ENCODE peak calls at places on chromosomes 5 and 9, in seven cellular contexts. S, Y, X, R, M, B and E are unnamed samples.

GRCh38 chr5:151496041-151496484 is 48.7 kb downstream of the SLC36A1 start:
- DNase-seq in Y (peak), R (no peak), M (peak), S (peak), X (peak), B (no peak), E (peak)

GRCh38 chr9:88816141-88816540 is 175.1 kb upstream of the S1PR3 start:
- DNase-seq in X (no peak), Y (no peak), S (peak), B (no peak), R (no peak), M (peak), E (no peak)

GRCh38 chr5:6680922-6681321 is 32.3 kb upstream of the TENT4A start:
- DNase-seq in Y (no peak), M (no peak), S (no peak), R (no peak), X (no peak), B (no peak), E (no peak)

GRCh38 chr5:21784487-21784886 is 1068.7 kb downstream of the CDH12 start:
- DNase-seq in M (no peak), R (no peak), X (no peak), Y (no peak), S (no peak), B (no peak), E (no peak)

GRCh38 chr9:126986506-126986951 is 71.9 kb downstream of the RALGPS1 start:
- DNase-seq in S (no peak), M (no peak), B (no peak), Y (no peak), X (no peak), R (no peak), E (no peak)

GRCh38 chr5:58357121-58357520 is 102.8 kb downstream of the PLK2 start:
- DNase-seq in R (no peak), X (no peak), M (peak), Y (no peak), B (no peak), S (peak), E (no peak)

GRCh38 chr9:87109851-87110250 is 162.5 kb upstream of the GAS1 start:
- DNase-seq in M (no peak), Y (no peak), R (no peak), S (peak), X (no peak), B (no peak), E (no peak)

GRCh38 chr5:79562351-79563246 is 48.7 kb upstream of the HOMER1 start:
- DNase-seq in X (peak), R (no peak), M (peak), S (peak), B (no peak), Y (no peak), E (no peak)

GRCh38 chr9:128627127-128627715 is 29.4 kb downstream of the DYNC2I2 start:
- DNase-seq in M (no peak), B (no peak), Y (no peak), X (no peak), S (no peak), R (no peak), E (no peak)

GRCh38 chr9:88772602-88773001 is 218.7 kb upstream of the S1PR3 start:
- DNase-seq in S (no peak), B (no peak), Y (no peak), M (no peak), R (no peak), X (no peak), E (no peak)

GRCh38 chr5:158464383-158464782 is 605.4 kb upstream of the CLINT1 start:
- DNase-seq in R (no peak), B (no peak), M (no peak), X (no peak), S (no peak), Y (no peak), E (no peak)

GRCh38 chr5:163565931-163566608 is 60.7 kb downstream of the MAT2B start:
- DNase-seq in X (peak), S (peak), M (peak), Y (peak), R (no peak), B (peak), E (peak)

GRCh38 chr9:94772654-94773303 is 46.3 kb downstream of the AOPEP start:
- DNase-seq in R (no peak), Y (no peak), S (peak), X (no peak), M (peak), B (no peak), E (no peak)

GRCh38 chr9:120868339-120868675 is 8.7 kb downstream of the PHF19 start:
- DNase-seq in X (no peak), S (peak), B (no peak), Y (no peak), R (no peak), M (peak), E (no peak)

GRCh38 chr9:79731483-79731882 is 159.7 kb downstream of the TLE4 start:
- DNase-seq in B (no peak), X (peak), R (no peak), S (no peak), M (no peak), Y (no peak), E (no peak)

GRCh38 chr5:33441241-33441844 is 578 bp downstream of the TARS1 start:
- DNase-seq in S (peak), Y (no peak), B (peak), M (no peak), R (no peak), X (no peak), E (no peak)

GRCh38 chr5:176154821-176155220 is 83.4 kb upstream of the SIMC1 start:
- DNase-seq in R (no peak), S (no peak), Y (no peak), M (no peak), B (no peak), X (no peak), E (no peak)

GRCh38 chr5:41264019-41264418 is 50.7 kb upstream of the C6 start:
- DNase-seq in S (no peak), R (no peak), Y (no peak), M (no peak), B (no peak), X (no peak), E (no peak)

GRCh38 chr9:88991066-88992030 is at the start of gene S1PR3:
- DNase-seq in S (no peak), X (peak), R (peak), B (peak), Y (peak), M (peak), E (peak)

GRCh38 chr5:133892774-133893173 is 75.7 kb downstream of the C5orf15 start:
- DNase-seq in S (no peak), M (no peak), B (no peak), R (no peak), X (no peak), Y (no peak), E (no peak)

GRCh38 chr5:90308787-90309585 is 100.6 kb downstream of the CETN3 start:
- DNase-seq in S (no peak), B (no peak), Y (no peak), X (no peak), M (peak), R (no peak), E (no peak)

GRCh38 chr5:141873933-141874261 is 4.3 kb downstream of the PCDH1 start:
- DNase-seq in S (no peak), R (no peak), B (peak), X (no peak), Y (no peak), M (no peak), E (no peak)

GRCh38 chr9:2016411-2017208 is 1.5 kb downstream of the SMARCA2 start:
- DNase-seq in M (peak), R (peak), Y (peak), B (peak), X (peak), S (peak), E (peak)

GRCh38 chr5:9513825-9514224 is 32.0 kb downstream of the SEMA5A start:
- DNase-seq in X (peak), S (peak), Y (no peak), R (no peak), B (no peak), M (peak), E (no peak)

GRCh38 chr5:154276932-154277331 is 86.4 kb downstream of the GALNT10 start:
- DNase-seq in X (no peak), B (no peak), R (no peak), S (peak), Y (no peak), M (peak), E (no peak)

DNA sequence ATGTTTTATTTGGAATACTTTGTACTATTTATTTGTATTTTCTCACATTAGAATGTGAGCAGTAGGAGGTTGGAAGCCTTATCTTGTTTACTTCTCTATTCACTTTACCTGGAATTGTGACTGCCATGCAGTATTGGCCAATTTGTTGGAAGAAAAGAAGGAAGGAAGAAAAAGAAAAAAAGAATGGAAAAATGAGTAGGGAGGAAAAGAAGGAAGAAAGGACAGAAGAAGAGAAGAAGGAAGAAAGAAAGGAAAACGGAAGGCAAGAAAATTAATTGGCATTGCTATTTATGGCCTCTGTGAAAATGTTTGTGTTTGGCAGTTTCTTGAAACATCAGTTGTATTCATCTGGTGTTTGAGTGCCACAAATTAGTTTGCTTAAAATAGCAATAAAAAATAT is 575.2 kb upstream of the ZNF608 start:
- DNase-seq in M (no peak), B (no peak), Y (no peak), S (no peak), X (no peak), R (no peak), E (no peak)
- H3K23ac ChIP-seq in M (no peak), B (no peak), Y (no peak), S (no peak), X (no peak), R (no peak), E (no peak)

DNA sequence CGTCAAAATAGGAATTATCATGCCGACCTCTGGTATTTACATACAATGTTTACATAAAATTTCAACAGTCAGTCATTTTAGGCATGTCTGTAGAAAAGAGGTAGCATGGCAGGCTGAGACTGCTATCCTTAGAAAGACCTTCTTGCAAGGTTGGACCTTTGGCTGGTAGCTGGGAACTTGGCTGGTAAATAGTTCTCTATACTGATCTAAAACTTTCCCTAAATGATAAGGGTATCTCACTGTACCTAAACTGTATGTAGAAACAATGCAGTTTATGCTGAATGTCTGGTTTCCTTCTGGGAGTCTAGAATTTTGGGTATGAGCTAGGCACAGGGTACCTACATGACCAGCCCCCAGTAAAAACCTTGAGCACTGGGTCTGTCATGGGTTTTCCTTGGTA is 18.0 kb downstream of the FEM1C start:
- DNase-seq in B (no peak), Y (no peak), R (no peak), S (no peak), X (no peak), M (no peak), E (no peak)
- H3K23ac ChIP-seq in B (no peak), Y (no peak), R (no peak), S (no peak), X (no peak), M (no peak), E (no peak)

DNA sequence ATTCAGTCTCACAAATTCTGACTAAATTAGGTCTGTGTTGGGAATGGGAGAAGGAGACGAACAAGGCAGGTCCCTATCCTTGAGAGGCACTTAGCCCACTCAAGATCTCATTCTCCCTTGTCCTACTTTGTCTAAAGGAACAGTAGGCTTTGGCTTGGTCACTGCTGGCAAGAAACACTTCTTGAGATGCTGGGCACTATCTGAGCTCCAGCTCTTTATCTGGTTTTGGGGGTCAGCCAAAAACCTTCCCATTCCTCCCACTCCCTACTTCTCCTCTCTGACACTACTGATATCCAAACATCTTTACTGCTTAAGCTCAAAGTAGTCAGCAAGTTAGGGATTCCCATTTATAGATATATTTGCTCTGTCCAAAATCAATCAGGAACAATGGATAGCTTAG is 155.2 kb downstream of the MAPKAP1 start:
- DNase-seq in X (no peak), Y (no peak), M (no peak), R (no peak), B (no peak), S (no peak), E (no peak)
- H3K23ac ChIP-seq in X (no peak), Y (no peak), M (no peak), R (no peak), B (no peak), S (no peak), E (no peak)

GRCh38 chr9:132039284-132039683 is 40.4 kb downstream of the MED27 start:
- DNase-seq in S (no peak), X (no peak), B (no peak), R (no peak), Y (no peak), M (no peak), E (no peak)
- H3K23ac ChIP-seq in S (no peak), X (no peak), B (no peak), R (no peak), Y (no peak), M (no peak), E (no peak)

GRCh38 chr5:122300374-122300773 is 11.7 kb upstream of the SNCAIP start:
- DNase-seq in R (no peak), Y (no peak), S (no peak), X (peak), B (no peak), M (no peak), E (no peak)

GRCh38 chr5:122297587-122298298 is 14.3 kb upstream of the SNCAIP start:
- DNase-seq in Y (no peak), R (no peak), S (no peak), X (no peak), M (no peak), B (no peak), E (no peak)

GRCh38 chr5:122306461-122306860 is 5.6 kb upstream of the SNCAIP start:
- DNase-seq in Y (no peak), S (no peak), M (no peak), B (no peak), R (no peak), X (peak), E (no peak)

GRCh38 chr5:122295138-122295537 is 16.9 kb upstream of the SNCAIP start:
- DNase-seq in Y (peak), X (peak), B (peak), S (no peak), M (no peak), R (no peak), E (no peak)

GRCh38 chr5:122300968-122301367 is 11.1 kb upstream of the SNCAIP start:
- DNase-seq in B (no peak), X (no peak), M (no peak), R (no peak), Y (no peak), S (no peak), E (no peak)
- H3K23ac ChIP-seq in B (no peak), X (no peak), M (no peak), R (no peak), Y (no peak), S (no peak), E (no peak)

GRCh38 chr9:29769019-29769418 is 2195.7 kb upstream of the C9orf72 start:
- DNase-seq in X (no peak), Y (no peak), B (no peak), R (no peak), M (no peak), S (no peak), E (no peak)
- H3K23ac ChIP-seq in X (no peak), Y (no peak), B (no peak), R (no peak), M (no peak), S (no peak), E (no peak)

DNA sequence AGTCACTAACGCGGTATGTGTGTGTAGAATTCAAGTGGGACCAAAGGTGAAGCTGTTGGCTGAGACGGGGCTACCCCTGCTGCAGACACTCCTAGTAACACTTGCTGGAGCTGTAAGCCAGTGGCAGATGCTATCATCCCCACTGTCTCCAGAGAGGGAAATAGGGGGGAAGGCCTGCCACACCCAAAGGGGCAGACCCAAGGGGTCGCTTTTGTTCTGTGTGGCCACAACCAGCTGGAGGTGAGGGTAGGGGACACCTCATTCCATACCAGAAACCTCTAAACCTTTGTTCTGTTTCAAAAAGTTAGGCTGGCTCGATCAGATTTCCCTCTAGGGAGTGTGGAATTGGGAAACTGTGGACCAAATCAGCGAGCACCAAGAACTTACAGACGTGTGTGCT is 15.3 kb upstream of the SPATA24 start:
- DNase-seq in S (no peak), X (no peak), M (no peak), Y (no peak), R (no peak), B (no peak), E (no peak)
- H3K23ac ChIP-seq in S (no peak), X (no peak), M (no peak), Y (no peak), R (no peak), B (no peak), E (no peak)

GRCh38 chr9:130902204-130903185 is 5.9 kb upstream of the QRFP start:
- DNase-seq in B (no peak), R (no peak), Y (no peak), X (no peak), M (no peak), S (no peak), E (no peak)
- H3K23ac ChIP-seq in B (no peak), R (peak), Y (no peak), X (no peak), M (no peak), S (no peak), E (no peak)

DNA sequence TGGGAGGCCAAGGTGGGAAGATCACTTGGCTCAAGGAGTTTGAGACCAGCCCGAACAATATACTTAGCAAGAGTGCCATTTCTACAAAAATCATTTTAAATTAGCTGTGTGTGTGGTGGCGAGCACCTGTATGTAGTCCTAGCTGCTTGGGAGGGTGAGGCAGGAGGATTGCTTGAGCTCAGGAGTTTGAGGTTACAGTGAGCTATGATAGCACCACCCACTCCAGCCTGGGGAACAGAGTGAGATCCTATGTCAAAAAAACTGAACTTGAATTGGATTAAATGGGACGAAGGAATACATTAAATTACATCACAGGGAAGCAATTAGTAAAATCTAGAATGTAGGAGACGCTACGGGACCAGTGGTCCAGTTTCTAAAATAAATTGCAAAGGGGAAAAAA is 6.4 kb upstream of the ETF1 start:
- DNase-seq in Y (no peak), B (no peak), R (no peak), M (no peak), X (no peak), S (no peak), E (no peak)
- H3K23ac ChIP-seq in Y (no peak), B (no peak), R (no peak), M (no peak), X (no peak), S (no peak), E (no peak)

GRCh38 chr9:23751614-23752013 is 74.4 kb downstream of the ELAVL2 start:
- DNase-seq in R (no peak), B (no peak), Y (no peak), X (no peak), M (no peak), S (no peak), E (no peak)

GRCh38 chr9:23752859-23753258 is 73.2 kb downstream of the ELAVL2 start:
- DNase-seq in Y (no peak), B (no peak), R (no peak), M (no peak), S (no peak), X (no peak), E (no peak)

GRCh38 chr9:23747088-23747748 is 78.8 kb downstream of the ELAVL2 start:
- DNase-seq in B (no peak), Y (no peak), M (peak), X (no peak), S (no peak), R (no peak), E (no peak)

GRCh38 chr9:23754551-23754950 is 71.5 kb downstream of the ELAVL2 start:
- DNase-seq in X (no peak), Y (no peak), M (no peak), R (no peak), B (no peak), S (no peak), E (no peak)

DNA sequence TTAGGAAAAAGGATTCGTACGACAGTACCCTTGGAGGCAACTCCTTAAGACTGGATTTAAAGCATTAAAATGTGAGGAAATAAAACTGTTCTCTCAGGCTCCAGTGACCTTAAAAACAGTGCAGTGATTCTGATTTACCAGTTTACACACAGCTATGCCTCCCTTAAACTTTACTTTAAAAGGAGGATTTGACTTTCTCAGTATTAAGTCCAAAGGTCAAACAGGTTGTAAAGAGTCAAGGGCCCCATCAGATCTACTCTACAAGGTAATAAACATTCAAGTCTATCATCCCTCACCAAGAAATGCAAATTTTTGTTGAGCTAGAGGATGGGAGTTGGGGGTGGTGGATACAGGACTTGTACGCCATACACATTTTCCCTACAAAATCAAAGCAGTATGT is 75.2 kb downstream of the ELAVL2 start:
- DNase-seq in B (no peak), R (no peak), S (no peak), X (no peak), M (no peak), Y (no peak), E (no peak)
- H3K23ac ChIP-seq in B (no peak), R (no peak), S (no peak), X (no peak), M (no peak), Y (no peak), E (no peak)